ENCODE peak calls at places on chromosomes 13 and 19, in seven cellular contexts. S, L, A, E, F, T and Q are unnamed samples.

GRCh38 chr13:66673401-66673800 is 556.7 kb downstream of the PCDH9 start:
- DNase-seq in S (peak; percentile 97), L (no peak), A (no peak), E (no peak), F (no peak), T (no peak), Q (no peak)

GRCh38 chr13:40666905-40667621 is 622 bp upstream of the FOXO1 start:
- DNase-seq in S (no peak), L (peak; percentile 55), A (peak; percentile 42), E (peak; percentile 86), F (no peak), T (peak; percentile 61), Q (no peak)

GRCh38 chr13:108961542-108962125 is 332.2 kb downstream of the MYO16 start:
- DNase-seq in S (peak; percentile 43), L (no peak), A (no peak), E (peak; percentile 70), F (peak; percentile 24), T (no peak), Q (peak; percentile 29)

GRCh38 chr13:40530961-40531360 is 135.5 kb downstream of the FOXO1 start:
- DNase-seq in S (no peak), L (no peak), A (no peak), E (no peak), F (no peak), T (no peak), Q (no peak)

GRCh38 chr13:28631792-28632191 is 27.1 kb upstream of the POMP start:
- DNase-seq in S (no peak), L (no peak), A (no peak), E (no peak), F (no peak), T (no peak), Q (no peak)

GRCh38 chr19:28553764-28554163 is 659.2 kb downstream of the UQCRFS1 start:
- DNase-seq in S (no peak), L (no peak), A (no peak), E (no peak), F (no peak), T (no peak), Q (no peak)

GRCh38 chr13:110850006-110850405 is 64.9 kb downstream of the ANKRD10 start:
- DNase-seq in S (no peak), L (no peak), A (no peak), E (no peak), F (no peak), T (no peak), Q (no peak)

GRCh38 chr19:14003279-14004051 is 2.7 kb downstream of the RFX1 start:
- DNase-seq in S (no peak), L (no peak), A (no peak), E (no peak), F (no peak), T (no peak), Q (peak; percentile 32)

GRCh38 chr13:107867701-107868661 is 347.4 kb downstream of the LIG4 start:
- DNase-seq in S (peak; percentile 52), L (peak; percentile 27), A (peak; percentile 23), E (peak; percentile 70), F (no peak), T (no peak), Q (no peak)

DNA sequence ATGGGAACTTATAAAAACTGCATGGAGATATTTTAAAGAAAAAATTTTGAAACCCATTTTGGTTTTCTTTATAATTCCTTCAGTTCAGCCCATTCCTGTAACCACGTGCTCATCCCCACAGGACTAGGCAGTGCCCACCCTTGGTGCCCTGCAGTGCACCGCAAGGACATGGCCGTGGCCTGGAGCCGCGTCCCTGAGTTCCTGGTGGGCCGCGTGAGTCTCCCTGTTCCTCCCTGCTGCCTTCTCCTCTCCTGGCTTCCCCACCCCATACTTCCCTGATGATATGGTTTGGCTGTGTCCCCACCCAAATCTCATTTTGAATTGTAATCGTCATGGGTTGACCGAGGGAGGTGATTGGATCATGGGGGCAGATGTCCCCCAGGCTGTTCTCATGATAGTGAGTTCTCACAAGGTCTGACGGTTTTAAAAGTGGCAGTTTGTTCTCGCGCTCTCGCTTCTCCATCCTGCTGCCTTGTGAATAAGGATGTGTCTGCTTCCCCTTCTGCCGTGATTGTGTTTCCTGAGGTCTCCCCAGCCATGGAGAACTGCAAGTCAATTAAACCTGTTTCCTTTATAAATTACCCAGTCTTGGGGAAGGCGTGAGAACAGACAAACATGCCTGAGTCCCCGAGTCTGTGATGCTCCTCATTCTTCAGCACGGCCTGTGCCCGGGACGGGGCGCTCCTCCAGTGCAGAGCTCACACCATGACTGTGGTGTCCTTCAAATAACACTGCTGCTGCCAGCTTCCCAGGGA is 31.6 kb upstream of the TFDP1 start:
- DNase-seq in S (no peak), L (no peak), A (no peak), E (no peak), F (no peak), T (no peak), Q (no peak)
- H3K27ac ChIP-seq in S (no peak overlapping the region), L (no peak overlapping the region), A (no peak overlapping the region), E (no peak overlapping the region), F (no peak overlapping the region), T (no peak overlapping the region), Q (no peak overlapping the region)

GRCh38 chr19:33612928-33613327 is 8.8 kb upstream of the CHST8 start:
- DNase-seq in S (no peak), L (no peak), A (no peak), E (no peak), F (no peak), T (no peak), Q (no peak)

GRCh38 chr19:33618884-33619283 is 2.9 kb upstream of the CHST8 start:
- DNase-seq in S (no peak), L (no peak), A (no peak), E (no peak), F (no peak), T (no peak), Q (no peak)

GRCh38 chr19:33616857-33617256 is 4.9 kb upstream of the CHST8 start:
- DNase-seq in S (no peak), L (no peak), A (no peak), E (no peak), F (no peak), T (no peak), Q (no peak)

GRCh38 chr19:33613601-33614000 is 8.2 kb upstream of the CHST8 start:
- DNase-seq in S (no peak), L (no peak), A (no peak), E (no peak), F (no peak), T (no peak), Q (no peak)

GRCh38 chr19:33616346-33616745 is 5.4 kb upstream of the CHST8 start:
- DNase-seq in S (no peak), L (no peak), A (no peak), E (no peak), F (no peak), T (no peak), Q (no peak)
- H3K27me3 ChIP-seq in S (no peaks in the 10 kb centered on the region), L (no peaks in the 10 kb centered on the region), A (peaks cover 12% of the 10 kb centered on the region), E (peaks cover 61% of the 10 kb centered on the region), F (no peaks in the 10 kb centered on the region), T (no peaks in the 10 kb centered on the region), Q (peaks cover 4% of the 10 kb centered on the region)

DNA sequence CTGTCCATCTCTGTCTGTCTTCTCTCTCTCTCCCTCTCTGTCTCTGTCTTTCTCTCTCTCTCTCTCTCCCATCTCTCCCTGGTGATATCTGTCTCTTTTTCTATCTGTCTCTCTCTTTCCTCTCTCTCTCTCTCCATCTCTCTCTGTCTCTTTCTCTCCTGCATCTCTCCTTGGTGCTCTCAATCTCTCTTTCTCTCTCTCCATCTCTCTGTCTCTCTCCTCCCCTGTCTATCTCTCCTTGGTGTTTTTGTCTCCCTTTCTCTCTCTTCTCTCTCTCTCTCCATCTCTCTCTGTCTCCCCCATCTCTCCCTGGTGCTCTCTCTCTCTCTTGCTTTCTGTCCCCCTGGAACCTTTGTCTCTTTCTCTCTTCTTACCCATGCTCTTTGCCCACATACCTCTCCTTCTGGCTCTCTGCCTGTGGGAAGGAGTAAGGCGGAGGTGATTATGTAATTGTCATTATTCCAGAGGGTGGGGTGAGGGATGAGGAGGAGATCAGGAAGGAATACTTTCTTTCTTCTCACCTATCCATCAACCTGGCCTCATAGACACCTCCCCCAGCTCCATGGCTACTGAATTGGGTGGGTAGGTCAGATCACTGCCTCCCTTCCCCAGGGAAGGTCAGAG is 30.9 kb upstream of the CYP2B6 start:
- DNase-seq in S (no peak), L (no peak), A (no peak), E (no peak), F (no peak), T (no peak), Q (no peak)
- H3K27ac ChIP-seq in S (no peak overlapping the region), L (no peak overlapping the region), A (no peak overlapping the region), E (no peak overlapping the region), F (no peak overlapping the region), T (no peak overlapping the region), Q (no peak overlapping the region)

GRCh38 chr19:10295847-10296591 is 6.3 kb downstream of the ICAM5 start:
- DNase-seq in S (no peak), L (no peak), A (no peak), E (peak; percentile 49), F (no peak), T (no peak), Q (no peak)
- H3K27me3 ChIP-seq in S (peaks cover 38% of the 10 kb centered on the region), L (no peaks in the 10 kb centered on the region), A (peaks cover 55% of the 10 kb centered on the region), E (peaks cover 61% of the 10 kb centered on the region), F (peaks cover 10% of the 10 kb centered on the region), T (peaks cover 47% of the 10 kb centered on the region), Q (peaks cover 38% of the 10 kb centered on the region)

GRCh38 chr19:12985049-12985776 is 10.1 kb upstream of the NFIX start:
- DNase-seq in S (peak; percentile 79), L (no peak), A (no peak), E (no peak), F (no peak), T (no peak), Q (no peak)

GRCh38 chr19:12984683-12985048 is 10.6 kb upstream of the NFIX start:
- DNase-seq in S (no peak), L (no peak), A (no peak), E (no peak), F (no peak), T (no peak), Q (no peak)

GRCh38 chr19:12983561-12984142 is 11.6 kb upstream of the NFIX start:
- DNase-seq in S (peak; percentile 63), L (peak; percentile 65), A (peak; percentile 83), E (peak; percentile 75), F (no peak), T (peak; percentile 72), Q (peak; percentile 83)

GRCh38 chr19:12983091-12983490 is 12.2 kb upstream of the NFIX start:
- DNase-seq in S (no peak), L (no peak), A (no peak), E (no peak), F (no peak), T (no peak), Q (no peak)

GRCh38 chr19:12984143-12984627 is 11.1 kb upstream of the NFIX start:
- DNase-seq in S (peak; percentile 45), L (no peak), A (no peak), E (no peak), F (no peak), T (no peak), Q (no peak)
- H3K27ac ChIP-seq in S (no peak overlapping the region), L (no peak overlapping the region), A (no peak overlapping the region), E (no peak overlapping the region), F (no peak overlapping the region), T (no peak overlapping the region), Q (no peak overlapping the region)

GRCh38 chr19:372306-372890 is 27.8 kb upstream of the MIER2 start:
- DNase-seq in S (peak; percentile 78), L (no peak), A (peak; percentile 12), E (no peak), F (no peak), T (no peak), Q (no peak)
- H3K27me3 ChIP-seq in S (peaks cover 29% of the 10 kb centered on the region), L (no peaks in the 10 kb centered on the region), A (no peaks in the 10 kb centered on the region), E (no peaks in the 10 kb centered on the region), F (no peaks in the 10 kb centered on the region), T (no peaks in the 10 kb centered on the region), Q (no peaks in the 10 kb centered on the region)

GRCh38 chr13:24192811-24193162 is 32.3 kb downstream of the SPATA13 start:
- DNase-seq in S (no peak), L (no peak), A (no peak), E (no peak), F (no peak), T (no peak), Q (no peak)
- H3K27ac ChIP-seq in S (no peak overlapping the region), L (peak overlapping the region; percentile 66), A (no peak overlapping the region), E (no peak overlapping the region), F (no peak overlapping the region), T (no peak overlapping the region), Q (no peak overlapping the region)